ENCODE peak calls at places on chromosomes 13 and 19, in eight cellular contexts. I, Z, F, V, P, E, Q and U are unnamed samples.

GRCh38 chr19:1923319-1923718 is 17.7 kb upstream of the CSNK1G2 start:
- DNase-seq in E (no peak), I (no peak), Q (no peak), F (no peak), V (peak), P (no peak), Z (no peak), U (peak)

GRCh38 chr13:100275746-100276145 is 186.9 kb downstream of the PCCA start:
- DNase-seq in P (no peak), Z (no peak), Q (no peak), F (no peak), I (no peak), V (no peak), E (no peak), U (no peak)

GRCh38 chr13:30971575-30971974 is 39.1 kb downstream of the TEX26 start:
- DNase-seq in V (no peak), E (no peak), Z (no peak), P (no peak), I (no peak), F (no peak), Q (no peak), U (no peak)

GRCh38 chr19:46710687-46711086 is 6.2 kb downstream of the PRKD2 start:
- DNase-seq in I (no peak), Q (no peak), Z (no peak), E (no peak), V (no peak), F (peak), P (no peak), U (no peak)

GRCh38 chr19:17156296-17156946 is 58.7 kb upstream of the USE1 start:
- DNase-seq in V (no peak), P (no peak), Z (no peak), F (no peak), Q (no peak), I (no peak), E (no peak), U (no peak)

GRCh38 chr19:29645491-29645867 is 19.8 kb upstream of the PLEKHF1 start:
- DNase-seq in V (no peak), I (no peak), Z (no peak), F (no peak), P (no peak), Q (no peak), E (no peak), U (no peak)

GRCh38 chr13:27442071-27442647 is 8.2 kb downstream of the MTIF3 start:
- DNase-seq in E (no peak), V (no peak), F (no peak), P (no peak), I (no peak), Q (no peak), Z (no peak), U (no peak)

GRCh38 chr19:2625434-2625833 is 77.1 kb downstream of the GNG7 start:
- DNase-seq in I (no peak), Z (no peak), E (peak), P (no peak), V (no peak), F (no peak), Q (no peak), U (peak)

GRCh38 chr19:4228765-4229178 is 551 bp upstream of the EBI3 start:
- DNase-seq in Q (no peak), Z (no peak), P (no peak), I (no peak), V (no peak), F (no peak), E (no peak), U (no peak)

GRCh38 chr19:41696402-41697197 is 8.5 kb upstream of the CEACAM7 start:
- DNase-seq in F (no peak), V (no peak), I (no peak), E (peak), Q (no peak), Z (no peak), P (no peak), U (no peak)

GRCh38 chr19:19860756-19861390 is 4.8 kb upstream of the ZNF253 start:
- DNase-seq in I (no peak), Z (no peak), V (peak), P (peak), E (no peak), F (peak), Q (no peak), U (peak)